ENCODE peak calls at places on chromosome 20, in six cellular contexts. R is lower lobe of right lung, L is pancreas, C is Panc1, K is IMR-90, Q is small intestine. E is an unnamed sample.

GRCh38 chr20:44056010-44056698 is 130.8 kb downstream of the JPH2 start:
- DNase-seq in R (no peak), L (no peak), C (no peak), K (no peak), Q (peak; percentile 9), E (peak; percentile 59)

GRCh38 chr20:51382986-51383821 is 159.3 kb downstream of the NFATC2 start:
- DNase-seq in R (no peak), L (peak; percentile 86), C (no peak), K (no peak), Q (peak; percentile 25), E (no peak)

GRCh38 chr20:64106981-64107735 is at the start of gene NPBWR2:
- DNase-seq in R (peak; percentile 39), L (peak; percentile 50), C (no peak), K (no peak), Q (no peak), E (peak; percentile 55)

GRCh38 chr20:37220796-37221195 is 40.8 kb downstream of the GHRH start:
- DNase-seq in R (no peak), L (no peak), C (no peak), K (no peak), Q (peak; percentile 37), E (no peak)

GRCh38 chr20:46541229-46541935 is 9.1 kb downstream of the OCSTAMP start:
- DNase-seq in R (no peak), L (no peak), C (no peak), K (no peak), Q (no peak), E (no peak)

GRCh38 chr20:1274485-1275313 is 8.6 kb downstream of the SNPH start:
- DNase-seq in R (no peak), L (no peak), C (no peak), K (no peak), Q (peak; percentile 53), E (no peak)

GRCh38 chr20:20364016-20364746 is 3.7 kb upstream of the INSM1 start:
- DNase-seq in R (no peak), L (no peak), C (no peak), K (no peak), Q (no peak), E (no peak)

GRCh38 chr20:2914160-2914559 is 40.9 kb downstream of the PTPRA start:
- DNase-seq in R (no peak), L (no peak), C (no peak), K (no peak), Q (peak; percentile 56), E (no peak)

GRCh38 chr20:64079273-64080012 is at the start of gene RGS19:
- DNase-seq in R (peak; percentile 91), L (no peak), C (no peak), K (peak; percentile 64), Q (peak; percentile 40), E (peak; percentile 94)

GRCh38 chr20:4861961-4862360 is 139.3 kb downstream of the SLC23A2 start:
- DNase-seq in R (no peak), L (no peak), C (no peak), K (no peak), Q (no peak), E (no peak)

GRCh38 chr20:30489604-30490003 is 767.9 kb upstream of the DEFB115 start:
- DNase-seq in R (no peak), L (peak; percentile 57), C (no peak), K (no peak), Q (no peak), E (no peak)

GRCh38 chr20:52142801-52143200 is 48.8 kb downstream of the ZFP64 start:
- DNase-seq in R (no peak), L (no peak), C (no peak), K (no peak), Q (no peak), E (no peak)

GRCh38 chr20:48651271-48651670 is 176.5 kb downstream of the PREX1 start:
- DNase-seq in R (peak; percentile 43), L (peak; percentile 55), C (no peak), K (no peak), Q (no peak), E (no peak)
- H3K36me3 ChIP-seq in R (peaks cover 94% of the 10 kb centered on the region), L (no peaks in the 10 kb centered on the region), C (no peaks in the 10 kb centered on the region), K (no peaks in the 10 kb centered on the region), Q (peaks cover 5% of the 10 kb centered on the region), E (no peaks in the 10 kb centered on the region)

DNA sequence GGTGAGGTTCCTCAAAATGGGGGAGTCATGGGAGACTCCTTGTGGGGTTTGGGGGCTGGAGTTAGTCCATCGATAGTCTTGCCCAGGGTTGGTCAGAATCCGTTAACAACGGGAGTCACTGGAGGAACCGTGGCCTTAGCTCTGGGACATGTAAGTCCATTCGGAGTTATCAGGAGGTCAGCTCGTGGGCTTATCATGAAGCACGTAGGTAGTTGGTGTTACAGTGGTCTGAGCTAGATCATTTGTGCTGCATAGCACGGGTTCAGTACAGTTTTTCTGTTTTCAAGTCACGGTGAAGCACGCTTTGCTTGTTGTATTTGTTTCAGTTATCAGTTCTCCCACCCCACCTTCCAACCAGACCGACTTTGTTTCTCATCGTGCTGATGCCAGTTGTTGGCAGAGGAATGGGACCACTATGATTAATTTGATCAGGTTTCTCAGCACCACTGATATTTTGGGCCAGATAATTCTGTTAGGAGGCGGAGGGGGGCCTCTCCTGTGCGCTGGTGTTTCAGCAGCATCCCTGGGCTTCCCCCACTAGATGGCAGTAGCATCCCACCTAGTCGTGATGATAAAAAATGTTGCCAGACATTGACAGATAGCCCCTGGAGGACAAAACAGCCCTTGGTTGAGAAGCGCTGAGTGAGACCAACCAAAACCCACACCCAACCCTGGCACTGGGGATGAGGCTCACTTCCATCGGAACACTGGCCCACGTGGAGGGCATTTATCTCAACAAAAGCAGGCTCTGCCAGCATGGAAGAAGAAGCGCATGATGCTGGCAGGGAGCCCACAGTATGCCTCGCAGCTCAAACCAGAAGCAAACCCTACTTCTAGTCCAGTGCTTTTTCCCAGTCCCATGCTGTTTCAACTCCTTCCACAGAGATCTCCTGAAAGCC is 2.2 kb upstream of the APMAP start:
- DNase-seq in R (peak; percentile 68), L (peak; percentile 78), C (no peak), K (peak; percentile 63), Q (peak; percentile 81), E (peak; percentile 79)
- H3K4me1 ChIP-seq in R (peaks cover 37% of the 10 kb centered on the region), L (peaks cover 11% of the 10 kb centered on the region), C (peaks cover 50% of the 10 kb centered on the region), K (no peaks in the 10 kb centered on the region), Q (peaks cover 8% of the 10 kb centered on the region), E (no peaks in the 10 kb centered on the region)

DNA sequence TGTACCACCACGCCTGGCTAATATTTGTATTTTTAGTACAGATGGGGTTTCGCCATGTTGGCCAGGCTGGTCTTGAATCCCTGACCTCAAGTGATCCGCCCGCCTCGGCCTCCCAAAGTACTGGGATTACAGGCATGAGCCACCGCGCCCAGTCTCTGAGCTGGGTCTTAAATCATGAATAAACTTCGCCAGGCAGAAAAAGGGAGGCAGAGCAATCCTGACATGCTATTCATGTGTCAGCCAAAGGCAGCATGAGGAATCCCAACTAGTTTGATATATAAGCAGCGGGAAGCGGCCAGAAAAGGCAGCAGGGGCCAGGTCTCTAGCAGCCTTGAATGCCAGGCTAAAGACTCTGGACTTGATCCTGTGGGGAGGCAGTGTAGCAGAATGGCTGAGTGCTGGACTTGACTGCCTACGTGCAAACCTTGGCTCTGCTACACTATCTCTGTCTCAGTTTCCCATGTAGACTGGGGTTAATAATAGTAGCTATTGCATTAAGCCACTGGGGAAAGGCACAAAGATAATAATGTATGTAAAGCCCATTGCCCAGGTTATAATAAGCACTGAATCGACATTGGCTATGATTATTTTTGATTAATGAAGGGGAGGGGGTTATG is 1.8 kb downstream of the PROCR start:
- DNase-seq in R (no peak), L (no peak), C (no peak), K (no peak), Q (no peak), E (no peak)
- H3K4me3 ChIP-seq in R (no peak overlapping the region), L (no peak overlapping the region), C (peak overlapping the region; percentile 45), K (no peak overlapping the region), Q (no peak overlapping the region), E (peak overlapping the region; percentile 5)

GRCh38 chr20:62943396-62943795 is 5.4 kb downstream of the GID8 start:
- DNase-seq in R (peak; percentile 34), L (no peak), C (no peak), K (no peak), Q (no peak), E (no peak)

GRCh38 chr20:62938105-62938888 is at the start of gene GID8:
- DNase-seq in R (peak; percentile 71), L (peak; percentile 82), C (no peak), K (peak; percentile 33), Q (peak; percentile 42), E (peak; percentile 75)

GRCh38 chr20:62942456-62942855 is 4.5 kb downstream of the GID8 start:
- DNase-seq in R (peak; percentile 44), L (no peak), C (no peak), K (no peak), Q (no peak), E (no peak)

GRCh38 chr20:62941792-62942191 is 3.8 kb downstream of the GID8 start:
- DNase-seq in R (no peak), L (no peak), C (no peak), K (peak; percentile 51), Q (no peak), E (no peak)

GRCh38 chr20:62940875-62941274 is 2.9 kb downstream of the GID8 start:
- DNase-seq in R (peak; percentile 15), L (no peak), C (no peak), K (no peak), Q (no peak), E (peak; percentile 10)
- H3K36me3 ChIP-seq in R (peaks cover 47% of the 10 kb centered on the region), L (peaks cover 32% of the 10 kb centered on the region), C (peaks cover 10% of the 10 kb centered on the region), K (peaks cover 31% of the 10 kb centered on the region), Q (peaks cover 16% of the 10 kb centered on the region), E (no peaks in the 10 kb centered on the region)

DNA sequence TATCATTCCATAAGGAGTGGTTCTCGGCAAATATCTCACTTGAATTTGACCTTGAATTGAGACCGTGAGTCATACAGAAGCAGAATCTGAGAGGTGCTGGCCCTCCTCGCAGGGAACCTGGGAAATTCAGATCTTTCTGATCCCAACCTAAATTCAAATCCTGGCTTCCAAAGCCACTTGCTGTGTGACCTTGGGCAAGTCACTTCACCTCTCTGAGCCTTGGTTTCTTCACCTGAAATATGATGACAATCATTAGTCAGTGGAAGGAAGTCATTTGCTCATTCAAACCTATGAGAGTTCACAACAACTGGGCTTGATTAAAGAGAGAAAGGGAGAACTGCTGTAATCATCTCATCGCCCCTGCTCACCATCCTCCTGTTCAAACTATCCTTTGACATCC is 7.2 kb downstream of the BPIFA3 start:
- DNase-seq in R (no peak), L (no peak), C (no peak), K (no peak), Q (no peak), E (no peak)
- H3K4me1 ChIP-seq in R (no peaks in the 10 kb centered on the region), L (no peaks in the 10 kb centered on the region), C (no peaks in the 10 kb centered on the region), K (no peaks in the 10 kb centered on the region), Q (no peaks in the 10 kb centered on the region), E (no peaks in the 10 kb centered on the region)

GRCh38 chr20:31862157-31862470 is 8.2 kb downstream of the DUSP15 start:
- DNase-seq in R (no peak), L (no peak), C (no peak), K (no peak), Q (no peak), E (no peak)
- H3K4me3 ChIP-seq in R (no peak overlapping the region), L (no peak overlapping the region), C (peak overlapping the region; percentile 71), K (no peak overlapping the region), Q (no peak overlapping the region), E (peak overlapping the region; percentile 63)

E was measured in Peyer's patch.